ENCODE peak calls at places on chromosomes 1 and 21, in four cellular contexts. Z, G, U and B are unnamed samples.

GRCh38 chr1:235883261-235883927 is 16.7 kb upstream of the LYST start:
- DNase-seq in U (peak), G (peak), Z (peak), B (peak)

GRCh38 chr1:36183309-36183856 is 27.4 kb downstream of the MAP7D1 start:
- DNase-seq in U (peak), G (no peak), Z (no peak), B (no peak)

GRCh38 chr1:30446100-30446499 is 277.3 kb downstream of the MATN1 start:
- DNase-seq in U (no peak), G (peak), Z (no peak), B (no peak)

GRCh38 chr1:169271094-169271493 is 96.5 kb downstream of the NME7 start:
- DNase-seq in U (no peak), Z (no peak), G (no peak), B (no peak)

GRCh38 chr21:38802050-38803026 is 3.4 kb upstream of the ETS2 start:
- DNase-seq in Z (no peak), U (no peak), G (no peak), B (no peak)

GRCh38 chr21:32645261-32646182 is 33.3 kb upstream of the CFAP298 start:
- DNase-seq in G (no peak), U (no peak), Z (no peak), B (no peak)

GRCh38 chr1:172960454-172961208 is 90.1 kb downstream of the TNFSF18 start:
- DNase-seq in G (no peak), Z (peak), U (peak), B (peak)

GRCh38 chr1:170114916-170115315 is 30.8 kb upstream of the NTMT2 start:
- DNase-seq in Z (no peak), U (no peak), G (no peak), B (no peak)

GRCh38 chr1:164693564-164694359 is 134.8 kb downstream of the PBX1 start:
- DNase-seq in Z (no peak), G (no peak), U (no peak), B (no peak)

GRCh38 chr1:94922756-94923465 is 4.0 kb downstream of the CNN3 start:
- DNase-seq in Z (no peak), U (no peak), G (no peak), B (no peak)

GRCh38 chr1:6235302-6235680 is 473 bp downstream of the ICMT start:
- DNase-seq in Z (no peak), G (no peak), U (no peak), B (peak)

GRCh38 chr1:181092056-181092455 is 3.6 kb downstream of the IER5 start:
- DNase-seq in G (no peak), Z (no peak), U (no peak), B (no peak)
- TF ChIP-seq POLR2A in G (no peak), Z (no peak), U (no peak), B (no peak)

DNA sequence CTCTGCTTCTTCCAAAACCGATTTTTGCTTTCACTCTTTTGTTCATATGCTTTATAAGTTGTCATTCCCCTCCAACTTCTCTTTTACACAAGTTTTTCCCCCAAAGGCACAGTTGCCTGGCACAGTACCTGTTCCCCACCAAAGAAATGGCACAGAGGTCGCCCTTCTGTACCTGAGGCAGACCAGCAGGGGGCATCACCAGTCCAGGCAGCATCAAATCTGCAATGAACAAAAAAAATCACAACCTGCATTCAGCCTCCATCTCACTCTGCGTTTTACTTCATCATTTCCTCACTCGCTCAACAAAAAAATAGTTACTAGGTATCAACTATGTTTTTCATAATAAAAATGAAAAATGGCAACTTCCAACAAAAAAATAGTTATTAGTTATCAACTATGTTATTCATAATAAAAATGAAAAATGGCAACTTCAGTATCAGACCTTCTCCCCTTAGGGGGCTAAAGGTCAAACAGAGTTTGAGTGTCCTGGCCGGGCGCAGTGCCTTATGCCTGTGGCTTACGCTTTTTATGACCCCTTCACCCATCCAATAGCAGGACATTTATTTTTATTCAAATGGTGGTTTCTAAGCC is 4.1 kb downstream of the EIF2D start:
- DNase-seq in U (no peak), G (no peak), Z (peak), B (peak)
- H3K4me3 ChIP-seq in U (no peak), G (no peak), Z (no peak), B (no peak)

GRCh38 chr1:153537376-153537730 is 1.6 kb upstream of the S100A6 start:
- DNase-seq in Z (no peak), U (no peak), G (no peak), B (no peak)

GRCh38 chr1:153534226-153534932 is 1.4 kb downstream of the S100A6 start:
- DNase-seq in U (no peak), G (no peak), Z (no peak), B (no peak)

GRCh38 chr1:153534933-153535663 is 693 bp downstream of the S100A6 start:
- DNase-seq in Z (peak), U (peak), G (no peak), B (peak)

GRCh38 chr1:153536618-153537375 is 1.0 kb upstream of the S100A6 start:
- DNase-seq in G (peak), U (no peak), Z (peak), B (no peak)

GRCh38 chr1:153535664-153536585 is at the start of gene S100A6:
- DNase-seq in Z (peak), U (peak), G (no peak), B (peak)
- TF ChIP-seq POLR2A in Z (no peak), U (peak), G (peak), B (peak)

DNA sequence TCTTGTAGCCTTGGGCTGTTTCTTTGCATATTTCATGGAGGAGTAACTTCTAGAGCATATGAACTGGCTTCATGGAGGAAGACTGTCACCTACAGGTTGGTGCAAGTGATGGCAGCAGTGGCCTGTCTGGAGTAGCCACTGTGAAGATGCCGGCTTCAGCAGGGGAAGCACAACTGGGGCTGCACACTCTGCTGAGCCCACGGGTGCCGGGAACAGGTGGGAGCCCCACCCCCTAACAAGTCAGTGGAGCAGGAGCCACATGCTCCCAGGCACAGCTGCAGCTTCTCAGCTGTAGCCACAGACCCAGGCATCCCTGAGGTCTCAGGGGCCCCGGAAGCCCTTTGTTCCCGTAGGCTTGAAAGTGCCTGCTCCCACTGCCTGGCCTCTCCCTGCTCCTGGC is 43.2 kb upstream of the C1orf185 start:
- DNase-seq in U (no peak), G (no peak), Z (no peak), B (no peak)
- H3K4me3 ChIP-seq in U (no peak), G (no peak), Z (no peak), B (no peak)

DNA sequence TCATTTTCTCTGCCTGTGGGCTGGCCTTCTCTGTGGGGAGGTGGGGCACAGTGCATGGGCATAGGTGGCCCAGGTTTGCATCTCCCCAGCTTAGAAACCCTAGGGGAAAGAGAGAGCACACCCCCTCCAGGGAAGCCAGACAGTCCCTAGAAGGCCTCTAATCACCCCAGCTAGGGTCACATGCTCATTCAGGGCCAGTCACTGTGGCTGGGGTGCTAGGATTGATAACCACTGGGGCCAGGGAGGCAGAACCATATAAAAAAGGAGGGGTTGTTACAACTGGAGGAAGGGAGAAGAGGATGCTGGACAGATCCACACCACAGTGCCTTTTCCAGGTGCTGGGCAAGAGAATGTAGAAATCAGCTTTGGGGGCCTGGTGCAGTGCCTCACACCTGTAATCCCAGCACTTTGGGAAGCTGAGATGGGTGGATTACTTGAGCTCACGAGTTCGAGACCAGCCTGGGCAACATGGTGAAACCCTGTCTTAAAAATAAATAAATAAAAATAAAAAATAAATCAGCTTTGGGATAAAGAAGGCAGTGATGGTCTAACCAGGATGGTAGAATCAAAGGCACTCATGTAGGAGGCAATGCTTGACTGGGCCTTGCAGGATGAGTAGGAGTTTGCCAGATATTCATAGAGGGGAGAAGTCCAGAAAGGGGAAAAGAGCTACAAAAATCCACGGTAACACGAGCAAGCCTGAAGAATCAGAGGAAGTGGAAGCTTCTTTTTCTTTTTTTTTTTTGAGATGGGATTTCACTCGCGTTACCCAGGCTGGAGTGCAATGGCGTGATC is 19.5 kb downstream of the FBLIM1 start:
- DNase-seq in G (no peak), Z (no peak), U (no peak), B (no peak)
- TF ChIP-seq POLR2A in G (no peak), Z (no peak), U (no peak), B (no peak)

GRCh38 chr21:43361127-43361492 is 65.8 kb downstream of the SIK1 start:
- DNase-seq in G (no peak), Z (no peak), U (peak), B (no peak)

GRCh38 chr21:43362928-43363314 is 64.0 kb downstream of the SIK1 start:
- DNase-seq in G (no peak), U (no peak), Z (no peak), B (no peak)

GRCh38 chr21:43360441-43361126 is 66.3 kb downstream of the SIK1 start:
- DNase-seq in Z (no peak), G (no peak), U (no peak), B (no peak)

GRCh38 chr21:43362306-43362927 is 64.5 kb downstream of the SIK1 start:
- DNase-seq in G (no peak), Z (peak), U (peak), B (peak)

GRCh38 chr21:43361493-43362296 is 65.2 kb downstream of the SIK1 start:
- DNase-seq in Z (no peak), G (no peak), U (peak), B (no peak)
- H3K4me3 ChIP-seq in Z (peak), G (peak), U (peak), B (no peak)